ENCODE peak calls at places on chromosomes 7 and 10, in five cellular contexts. B, Z, L, T and D are unnamed samples.

GRCh38 chr7:5296627-5297226 is 14.0 kb downstream of the SLC29A4 start:
- DNase-seq in B (peak), L (no peak), T (peak), Z (peak), D (peak)

GRCh38 chr10:3421537-3422257 is 249.1 kb upstream of the PITRM1 start:
- DNase-seq in L (no peak), Z (no peak), B (no peak), T (no peak), D (no peak)

GRCh38 chr7:94395141-94396041 is 696 bp downstream of the COL1A2 start:
- DNase-seq in L (peak), Z (peak), B (peak), T (peak), D (no peak)

GRCh38 chr10:63703113-63703670 is 182.0 kb downstream of the REEP3 start:
- DNase-seq in L (peak), Z (no peak), B (no peak), T (peak), D (no peak)

GRCh38 chr10:113426181-113426837 is 126.5 kb upstream of the HABP2 start:
- DNase-seq in L (no peak), B (no peak), T (no peak), Z (no peak), D (no peak)

GRCh38 chr7:82173400-82174021 is 270.1 kb downstream of the CACNA2D1 start:
- DNase-seq in B (no peak), Z (no peak), L (no peak), T (no peak), D (no peak)

GRCh38 chr7:131586259-131586658 is 29.8 kb upstream of the PODXL start:
- DNase-seq in B (no peak), T (no peak), L (no peak), Z (no peak), D (no peak)

GRCh38 chr7:29146082-29146706 is at the start of gene CPVL:
- DNase-seq in L (no peak), Z (peak), T (peak), B (peak), D (peak)

GRCh38 chr10:125451319-125451718 is 231.6 kb downstream of the TEX36 start:
- DNase-seq in L (no peak), T (no peak), Z (no peak), B (no peak), D (no peak)

GRCh38 chr7:30143748-30144251 is 9.0 kb downstream of the MTURN start:
- DNase-seq in B (no peak), T (no peak), L (peak), Z (no peak), D (no peak)

GRCh38 chr7:33757563-33758165 is 147.7 kb upstream of the BMPER start:
- DNase-seq in B (no peak), L (peak), T (peak), Z (peak), D (no peak)

GRCh38 chr10:74949843-74950765 is 123.7 kb downstream of the KAT6B start:
- DNase-seq in B (no peak), T (peak), L (peak), Z (no peak), D (no peak)

GRCh38 chr10:88642991-88643390 is 21.3 kb upstream of the LIPF start:
- DNase-seq in Z (no peak), B (no peak), L (peak), T (peak), D (no peak)

GRCh38 chr10:5552376-5553321 is 27.9 kb downstream of the CALML3 start:
- DNase-seq in Z (no peak), T (no peak), L (no peak), B (no peak), D (no peak)

GRCh38 chr7:24475573-24475972 is 97.7 kb upstream of the PALS2 start:
- DNase-seq in Z (no peak), T (no peak), L (no peak), B (peak), D (no peak)

GRCh38 chr10:77104459-77104980 is 533.1 kb downstream of the KCNMA1 start:
- DNase-seq in L (peak), T (peak), Z (no peak), B (no peak), D (no peak)

GRCh38 chr10:103145860-103146466 is 47.1 kb downstream of the NT5C2 start:
- DNase-seq in B (no peak), Z (no peak), L (peak), T (peak), D (no peak)

GRCh38 chr7:88306590-88307048 is at the start of gene STEAP4:
- DNase-seq in T (peak), Z (peak), L (peak), B (peak), D (peak)

GRCh38 chr7:90229728-90230127 is 15.2 kb upstream of the CFAP69 start:
- DNase-seq in T (no peak), L (no peak), Z (no peak), B (no peak), D (no peak)

GRCh38 chr10:131435760-131436448 is 124.4 kb upstream of the TCERG1L start:
- DNase-seq in T (no peak), B (no peak), L (no peak), Z (no peak), D (no peak)

GRCh38 chr7:1953199-1954190 is 279.2 kb downstream of the MAD1L1 start:
- DNase-seq in Z (no peak), B (no peak), T (no peak), L (no peak), D (no peak)

GRCh38 chr7:40899651-40900507 is 765.1 kb downstream of the SUGCT start:
- DNase-seq in Z (no peak), L (no peak), T (no peak), B (no peak), D (no peak)

GRCh38 chr7:36460811-36461429 is 71.3 kb downstream of the ANLN start:
- DNase-seq in B (no peak), L (no peak), T (no peak), Z (no peak), D (no peak)

GRCh38 chr10:43681226-43681625 is 32.5 kb upstream of the ZNF32 start:
- DNase-seq in B (no peak), L (no peak), T (no peak), Z (no peak), D (no peak)

GRCh38 chr10:133375357-133376115 is 2.4 kb upstream of the ECHS1 start:
- DNase-seq in T (no peak), Z (no peak), B (no peak), L (no peak), D (no peak)

GRCh38 chr10:86653987-86654386 is 360 bp upstream of the OPN4 start:
- DNase-seq in Z (no peak), T (no peak), L (no peak), B (no peak), D (no peak)

GRCh38 chr7:151537818-151538561 is 18.3 kb upstream of the RHEB start:
- DNase-seq in T (no peak), L (peak), Z (no peak), B (no peak), D (no peak)

GRCh38 chr7:18834574-18835361 is 282.7 kb downstream of the TWIST1 start:
- DNase-seq in L (no peak), T (no peak), Z (no peak), B (no peak), D (no peak)

GRCh38 chr7:98168181-98168903 is 42.9 kb upstream of the BHLHA15 start:
- DNase-seq in Z (peak), L (peak), T (peak), B (peak), D (peak)

GRCh38 chr10:22805304-22805703 is 90.9 kb upstream of the PIP4K2A start:
- DNase-seq in Z (no peak), B (no peak), L (peak), T (peak), D (no peak)

GRCh38 chr7:41148521-41148951 is 554.4 kb downstream of the INHBA start:
- DNase-seq in B (no peak), T (peak), Z (no peak), L (peak), D (no peak)

GRCh38 chr10:104297697-104298660 is 29.0 kb downstream of the GSTO2 start:
- DNase-seq in B (peak), L (peak), T (no peak), Z (peak), D (peak)

GRCh38 chr10:116809528-116810500 is 39.5 kb upstream of the ENO4 start:
- DNase-seq in Z (no peak), B (peak), L (no peak), T (no peak), D (no peak)

GRCh38 chr7:14414274-14414986 is 425.0 kb upstream of the ETV1 start:
- DNase-seq in T (peak), B (no peak), Z (no peak), L (no peak), D (no peak)
- H2BK15ac ChIP-seq in T (no peak), B (no peak), Z (no peak), L (no peak), D (no peak)

GRCh38 chr7:73674468-73675124 is 7.0 kb downstream of the VPS37D start:
- DNase-seq in L (no peak), B (no peak), T (no peak), Z (no peak), D (no peak)
- H3K14ac ChIP-seq in L (no peak), B (no peak), T (no peak), Z (no peak), D (no peak)

GRCh38 chr7:11231190-11231589 is 257.5 kb downstream of the PHF14 start:
- DNase-seq in T (no peak), L (no peak), B (no peak), Z (no peak), D (no peak)
- H2BK15ac ChIP-seq in T (no peak), L (no peak), B (no peak), Z (no peak), D (no peak)

GRCh38 chr10:11856678-11857077 is 33.5 kb downstream of the PROSER2 start:
- DNase-seq in Z (no peak), L (no peak), B (no peak), T (no peak), D (no peak)
- H3K14ac ChIP-seq in Z (no peak), L (no peak), B (no peak), T (no peak), D (no peak)

GRCh38 chr7:106416430-106416829 is 131.6 kb upstream of the NAMPT start:
- DNase-seq in Z (no peak), B (no peak), L (no peak), T (no peak), D (no peak)

GRCh38 chr7:106419455-106420182 is 134.8 kb upstream of the NAMPT start:
- DNase-seq in B (no peak), Z (no peak), L (no peak), T (peak), D (no peak)

GRCh38 chr7:106417273-106417902 is 132.6 kb upstream of the NAMPT start:
- DNase-seq in Z (no peak), B (no peak), T (peak), L (peak), D (no peak)

GRCh38 chr7:106418526-106418925 is 133.7 kb upstream of the NAMPT start:
- DNase-seq in B (no peak), Z (no peak), L (peak), T (peak), D (no peak)

DNA sequence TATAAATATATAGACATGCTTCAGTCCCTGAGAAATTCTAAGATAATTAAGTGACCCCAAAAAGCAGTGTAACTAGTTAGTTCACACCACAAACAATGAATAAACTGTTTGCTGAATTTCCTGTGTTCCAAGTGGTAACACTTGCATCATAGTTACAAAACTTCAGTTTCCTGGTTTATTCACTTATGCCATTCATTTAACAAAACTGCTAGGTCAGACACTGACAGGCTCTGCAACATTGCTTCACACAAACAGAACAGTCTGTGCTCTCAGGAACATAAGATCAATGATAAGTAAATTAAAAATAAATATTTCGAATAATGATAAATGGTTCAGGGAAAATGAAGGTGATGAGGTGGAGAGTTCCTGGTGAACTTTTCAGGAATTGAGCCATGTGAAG is 133.3 kb upstream of the NAMPT start:
- DNase-seq in B (no peak), L (peak), T (peak), Z (no peak), D (no peak)
- H2BK15ac ChIP-seq in B (no peak), L (no peak), T (no peak), Z (no peak), D (no peak)